ENCODE peak calls at places on chromosomes 12 and 14, in four cellular contexts. W is heart left ventricle, G is stomach, M is HCT116. C is an unnamed sample.
A peak's percentile ranks its signal among the peaks of the same experiment; 100 is the strongest.

GRCh38 chr12:2267624-2268477 is 215.1 kb downstream of the CACNA1C start:
- DNase-seq in W (no peak), G (no peak), M (no peak), C (no peak)

GRCh38 chr14:89337912-89338311 is 79.1 kb downstream of the FOXN3 start:
- DNase-seq in W (no peak), G (no peak), M (no peak), C (no peak)

GRCh38 chr12:14885718-14886201 is at the start of gene MGP:
- DNase-seq in W (peak; percentile 61), G (no peak), M (no peak), C (peak; percentile 50)

GRCh38 chr12:117129391-117129790 is 30.2 kb upstream of the TESC start:
- DNase-seq in W (no peak), G (no peak), M (no peak), C (no peak)

GRCh38 chr12:124075836-124076235 is 102.8 kb downstream of the ZNF664 start:
- DNase-seq in W (no peak), G (no peak), M (no peak), C (no peak)

GRCh38 chr12:64633940-64634337 is 23.6 kb downstream of the RASSF3 start:
- DNase-seq in W (no peak), G (peak; percentile 74), M (no peak), C (no peak)

GRCh38 chr14:91149462-91149861 is 35.6 kb downstream of the DGLUCY start:
- DNase-seq in W (peak; percentile 45), G (peak; percentile 75), M (no peak), C (peak; percentile 42)

GRCh38 chr14:22200977-22201605 is 387.9 kb downstream of the DAD1 start:
- DNase-seq in W (no peak), G (no peak), M (peak; percentile 46), C (no peak)

GRCh38 chr12:6370576-6370935 is 4.8 kb downstream of the SCNN1A start:
- DNase-seq in W (no peak), G (no peak), M (no peak), C (no peak)

GRCh38 chr12:49939307-49939706 is 11.2 kb upstream of the AQP2 start:
- DNase-seq in W (no peak), G (no peak), M (no peak), C (no peak)

GRCh38 chr12:121189887-121190155 is 20.1 kb upstream of the P2RX4 start:
- DNase-seq in W (no peak), G (no peak), M (no peak), C (no peak)

GRCh38 chr14:95317817-95318343 is 1.8 kb downstream of the CLMN start:
- DNase-seq in W (no peak), G (no peak), M (no peak), C (no peak)

GRCh38 chr14:24398298-24398942 is 383 bp upstream of the NYNRIN start:
- DNase-seq in W (peak; percentile 82), G (no peak), M (no peak), C (peak; percentile 82)

GRCh38 chr12:14997998-14998397 is 25.2 kb downstream of the PDE6H start:
- DNase-seq in W (no peak), G (no peak), M (no peak), C (no peak)

GRCh38 chr14:94659953-94660946 is 48.1 kb downstream of the SERPINA3 start:
- DNase-seq in W (no peak), G (no peak), M (no peak), C (no peak)

GRCh38 chr14:55581011-55581806 is 1.2 kb downstream of the KTN1 start:
- DNase-seq in W (peak; percentile 66), G (peak; percentile 42), M (no peak), C (peak; percentile 66)

GRCh38 chr12:4112734-4113396 is 160.7 kb upstream of the CCND2 start:
- DNase-seq in W (no peak), G (no peak), M (no peak), C (no peak)

GRCh38 chr12:65895759-65896656 is 71.7 kb downstream of the HMGA2 start:
- DNase-seq in W (no peak), G (no peak), M (peak; percentile 51), C (no peak)
- TF ChIP-seq POLR2A in W (no peak), G (no peak), M (no peak), C (no peak)

GRCh38 chr12:104306943-104307654 is 3.6 kb downstream of the EID3 start:
- DNase-seq in W (no peak), G (no peak), M (no peak), C (no peak)
- H3K4me1 ChIP-seq in W (peaks cover 41% of the 10 kb centered on the region), G (peaks cover 47% of the 10 kb centered on the region), M (peaks cover 42% of the 10 kb centered on the region), C (peaks cover 10% of the 10 kb centered on the region)

GRCh38 chr12:109477185-109477962 is at the start of the genes KCTD10 and UBE3B:
- DNase-seq in W (peak; percentile 92), G (peak; percentile 87), M (peak; percentile 81), C (peak; percentile 91)
- TF ChIP-seq POLR2A in W (peak; percentile 50), G (no peak), M (peak; percentile 65), C (peak; percentile 44)

DNA sequence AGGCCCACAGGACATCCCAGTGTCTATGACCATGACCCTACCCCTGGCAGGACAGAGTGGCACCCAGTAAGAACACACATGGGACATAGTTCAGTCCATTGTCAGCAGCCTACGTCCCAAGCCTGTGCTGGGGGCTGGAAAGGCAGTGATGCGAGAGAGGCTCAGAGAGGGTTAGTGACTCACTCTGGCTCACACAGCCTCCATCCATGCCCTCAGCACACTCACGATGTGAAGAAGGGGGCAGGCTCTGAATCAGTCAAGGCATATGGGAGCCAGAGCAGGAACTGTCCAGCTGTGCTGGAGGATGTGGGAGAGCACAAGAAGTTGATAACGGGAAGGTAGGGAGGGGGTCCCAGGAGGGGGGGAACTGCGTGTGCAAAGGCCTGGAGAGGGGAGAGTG is 77.5 kb downstream of the LGMN start:
- DNase-seq in W (no peak), G (no peak), M (no peak), C (no peak)
- H3K4me1 ChIP-seq in W (peaks cover 3% of the 10 kb centered on the region), G (peaks cover 4% of the 10 kb centered on the region), M (no peaks in the 10 kb centered on the region), C (no peaks in the 10 kb centered on the region)

DNA sequence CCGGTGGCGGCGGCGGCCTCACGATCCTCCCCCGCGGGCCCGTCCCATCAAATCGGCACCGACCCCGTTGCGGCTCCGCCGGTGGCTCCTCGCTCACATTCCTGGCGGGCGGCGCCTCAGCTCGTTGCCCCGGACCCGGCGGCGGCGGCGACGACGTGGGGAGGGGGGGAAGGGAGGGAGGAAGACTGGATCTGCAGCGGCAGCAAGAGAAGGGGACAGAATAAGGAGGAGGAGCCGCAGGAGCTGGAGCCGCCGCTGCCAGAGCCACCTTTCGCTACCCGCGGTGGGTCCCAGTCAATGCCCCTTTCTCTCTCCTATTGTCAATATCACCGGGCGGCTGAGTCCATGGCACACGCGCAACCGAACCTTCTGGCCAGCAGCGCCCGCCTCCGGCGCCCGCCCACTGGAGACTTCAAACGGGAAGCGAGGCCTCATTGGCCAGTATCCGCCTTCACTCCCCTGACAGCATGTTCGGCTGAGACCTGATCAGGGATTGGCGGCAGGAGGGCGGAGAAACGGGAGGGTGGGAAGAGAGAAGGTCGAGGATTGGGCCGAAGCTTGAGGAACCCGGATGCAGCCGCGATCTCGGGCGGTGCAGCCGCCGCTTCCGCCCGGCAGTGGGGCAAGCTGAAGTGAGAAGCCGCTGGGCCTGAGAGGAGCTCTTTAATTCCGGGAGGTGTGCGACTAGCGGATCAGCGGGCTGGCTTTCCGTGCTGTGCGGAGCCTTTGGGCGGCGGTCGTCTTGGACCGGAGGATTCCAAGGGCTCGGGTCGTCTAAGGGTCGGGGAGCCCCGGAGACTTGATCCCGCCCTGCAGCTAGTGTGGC is at the start of gene PPP2R5E:
- DNase-seq in W (peak; percentile 99), G (peak; percentile 98), M (peak; percentile 98), C (peak; percentile 98)
- TF ChIP-seq POLR2A in W (peak; percentile 87), G (no peak), M (peak; percentile 68), C (peak; percentile 51)

GRCh38 chr12:34344851-34345522 is 322.7 kb downstream of the ALG10 start:
- DNase-seq in W (no peak), G (no peak), M (no peak), C (no peak)
- H3K4me1 ChIP-seq in W (no peaks in the 10 kb centered on the region), G (no peaks in the 10 kb centered on the region), M (no peaks in the 10 kb centered on the region), C (no peaks in the 10 kb centered on the region)

GRCh38 chr12:48851883-48852733 is at the start of gene DDX23:
- DNase-seq in W (peak; percentile 95), G (peak; percentile 94), M (peak; percentile 91), C (peak; percentile 90)
- TF ChIP-seq POLR2A in W (peak; percentile 54), G (no peak), M (peak; percentile 55), C (peak; percentile 66)

DNA sequence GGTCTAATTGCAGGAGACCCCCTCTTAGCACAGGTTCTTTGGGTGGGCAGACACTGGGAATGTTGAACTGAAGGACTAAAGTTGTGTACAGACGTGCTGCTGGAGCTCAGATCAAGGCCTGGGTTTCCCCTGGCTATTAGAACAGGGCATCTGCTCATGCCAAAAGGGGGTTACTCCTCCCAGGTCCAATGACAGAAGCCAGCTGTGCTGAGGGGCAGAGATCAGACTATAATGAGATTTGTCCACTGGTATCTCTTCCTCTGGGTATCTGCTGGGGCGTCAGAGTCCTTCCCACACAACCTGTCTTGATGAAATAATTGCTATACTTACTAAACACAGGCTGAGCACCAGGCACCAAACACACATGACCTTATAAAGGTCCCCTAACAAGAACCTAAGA is 42.6 kb downstream of the LTBP2 start:
- DNase-seq in W (no peak), G (no peak), M (no peak), C (no peak)
- H3K4me1 ChIP-seq in W (peaks cover 69% of the 10 kb centered on the region), G (peaks cover 12% of the 10 kb centered on the region), M (peaks cover 84% of the 10 kb centered on the region), C (peaks cover 27% of the 10 kb centered on the region)

DNA sequence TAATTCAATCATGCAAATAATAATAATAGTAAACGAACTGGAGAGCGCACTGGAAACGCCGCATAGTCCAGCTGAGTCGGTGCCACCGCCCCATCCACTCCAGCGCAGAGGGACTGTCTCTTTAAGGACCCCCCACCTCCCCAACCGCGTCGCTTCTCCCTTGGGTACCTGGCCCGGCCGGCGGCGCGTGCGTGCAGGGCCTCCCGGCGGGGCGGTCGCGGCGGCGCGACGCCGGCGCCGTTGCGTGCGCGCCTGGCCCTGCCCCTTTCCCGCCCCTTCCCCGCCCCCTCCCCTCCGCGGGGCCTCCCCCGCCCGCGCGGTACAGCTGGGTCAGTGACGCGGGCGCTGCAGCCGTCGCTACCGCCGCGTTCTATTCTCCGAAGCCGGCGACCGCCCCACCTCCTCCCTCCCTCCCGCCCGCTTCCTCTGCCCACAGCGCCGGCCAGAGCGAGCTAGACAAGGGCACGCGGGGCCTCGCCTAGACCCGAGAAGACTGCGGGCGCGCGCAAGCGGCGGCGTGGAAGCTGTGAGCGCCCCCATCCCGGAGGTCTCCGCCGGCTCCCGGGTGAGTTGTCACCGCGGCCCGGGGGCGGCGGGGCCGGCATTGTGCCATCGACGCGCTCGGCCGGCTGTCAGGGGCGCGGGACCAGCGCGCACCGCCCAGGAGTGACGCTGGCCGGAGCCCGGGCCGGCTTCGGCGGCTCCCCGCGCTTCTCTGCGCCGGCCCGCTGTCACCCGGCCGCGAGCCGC is at the start of gene SUSD6:
- DNase-seq in W (peak; percentile 94), G (peak; percentile 94), M (peak; percentile 66), C (peak; percentile 88)
- TF ChIP-seq POLR2A in W (peak; percentile 70), G (no peak), M (no peak), C (peak; percentile 39)

DNA sequence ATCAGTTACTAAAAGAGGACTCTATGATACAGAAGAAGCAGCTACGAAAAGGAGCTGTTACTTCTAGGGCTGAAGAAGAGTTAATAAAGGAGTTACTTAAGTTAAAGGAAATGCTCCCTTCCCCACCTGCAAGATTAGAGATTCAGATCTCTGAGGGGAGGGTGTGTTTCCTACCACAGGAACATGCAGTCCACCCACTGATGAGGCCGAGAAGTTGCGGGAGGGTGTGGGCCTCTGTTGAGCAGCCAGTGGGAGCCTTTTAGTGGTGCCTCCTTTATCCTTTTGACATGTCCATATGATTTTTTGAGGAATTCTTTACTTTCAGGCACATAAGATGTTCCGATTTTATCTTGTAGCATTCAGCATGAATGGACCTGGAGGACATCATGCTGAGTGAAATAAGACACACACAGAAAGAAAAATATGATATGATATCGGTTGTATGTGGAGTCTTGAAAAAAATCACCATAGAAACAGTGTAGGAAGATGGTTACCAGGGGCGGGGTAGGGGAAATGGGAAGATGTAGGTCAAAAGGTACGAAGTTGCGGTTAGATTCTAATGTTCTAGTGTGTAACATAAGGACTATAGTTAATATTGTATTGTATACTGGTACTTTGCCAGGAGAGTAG is 4.4 kb upstream of the M6PR start:
- DNase-seq in W (no peak), G (no peak), M (no peak), C (no peak)
- H3K4me1 ChIP-seq in W (peaks cover 10% of the 10 kb centered on the region), G (peaks cover 10% of the 10 kb centered on the region), M (peaks cover 15% of the 10 kb centered on the region), C (no peaks in the 10 kb centered on the region)

C was measured in ovary.